ENCODE peak calls at places on chromosomes 13 and 19, in five cellular contexts. U is frontal cortex; A is Right ventricle myocardium superior; R is effector CD4-positive, alpha-beta T cell; I is vagina. H is an unnamed sample.

GRCh38 chr13:73060251-73061160 is 1.7 kb downstream of the KLF5 start:
- DNase-seq in A (no peak), I (no peak), U (peak; percentile 35), R (no peak), H (no peak)

GRCh38 chr13:71493189-71493588 is 373.8 kb downstream of the DACH1 start:
- DNase-seq in R (no peak), I (no peak), A (no peak), U (no peak), H (no peak)

GRCh38 chr13:111548301-111548700 is 227.9 kb downstream of the TEX29 start:
- DNase-seq in R (no peak), A (no peak), I (no peak), U (no peak), H (no peak)

GRCh38 chr13:41621716-41622508 is 164.6 kb downstream of the RGCC start:
- DNase-seq in I (no peak), U (no peak), R (no peak), A (no peak), H (no peak)

GRCh38 chr19:29837448-29837961 is 25.7 kb downstream of the CCNE1 start:
- DNase-seq in A (no peak), I (no peak), U (no peak), R (peak; percentile 28), H (no peak)

GRCh38 chr19:54916822-54917221 is 10.9 kb downstream of the NCR1 start:
- DNase-seq in R (no peak), A (no peak), I (no peak), U (no peak), H (no peak)

GRCh38 chr19:10712041-10712440 is 5.8 kb upstream of the DNM2 start:
- DNase-seq in U (no peak), A (no peak), R (no peak), I (no peak), H (no peak)

GRCh38 chr13:25833761-25834160 is 218.1 kb downstream of the SHISA2 start:
- DNase-seq in I (no peak), R (no peak), U (no peak), A (no peak), H (no peak)

GRCh38 chr13:24891476-24892108 is 127.6 kb downstream of the RNF17 start:
- DNase-seq in U (no peak), I (no peak), R (no peak), A (no peak), H (no peak)

GRCh38 chr19:4233282-4233853 is 4.0 kb downstream of the EBI3 start:
- DNase-seq in U (no peak), A (peak; percentile 65), R (peak; percentile 52), I (no peak), H (no peak)

GRCh38 chr19:48480476-48481190 is 11.5 kb downstream of the CYTH2 start:
- DNase-seq in U (no peak), R (peak; percentile 53), I (no peak), A (peak; percentile 75), H (peak; percentile 62)

GRCh38 chr19:798415-799075 is 1.3 kb downstream of the PTBP1 start:
- DNase-seq in U (peak; percentile 28), I (no peak), R (no peak), A (no peak), H (no peak)

GRCh38 chr13:113323869-113324268 is 26.8 kb downstream of the LAMP1 start:
- DNase-seq in R (no peak), U (no peak), A (no peak), I (no peak), H (no peak)

GRCh38 chr19:6499052-6499790 is 2.9 kb downstream of the TUBB4A start:
- DNase-seq in A (no peak), R (no peak), U (no peak), I (no peak), H (no peak)

GRCh38 chr19:46069841-46070341 is 29.1 kb upstream of the IGFL4 start:
- DNase-seq in U (no peak), R (no peak), I (no peak), A (no peak), H (no peak)

GRCh38 chr19:1945899-1946298 is 4.9 kb downstream of the CSNK1G2 start:
- DNase-seq in I (no peak), U (no peak), R (no peak), A (peak; percentile 58), H (no peak)

GRCh38 chr13:44431150-44431549 is 57.5 kb downstream of the SERP2 start:
- DNase-seq in U (no peak), A (no peak), I (no peak), R (no peak), H (no peak)

GRCh38 chr13:102599451-102600012 is 2.7 kb downstream of the TPP2 start:
- DNase-seq in U (no peak), A (no peak), R (no peak), I (no peak), H (no peak)

GRCh38 chr13:30292325-30292724 is 15.0 kb downstream of the KATNAL1 start:
- DNase-seq in U (no peak), A (no peak), R (no peak), I (no peak), H (no peak)

GRCh38 chr13:31775686-31776085 is 36.4 kb downstream of the RXFP2 start:
- DNase-seq in I (no peak), U (no peak), R (no peak), A (peak; percentile 55), H (no peak)

GRCh38 chr13:73943965-73944233 is 190.3 kb downstream of the KLF12 start:
- DNase-seq in I (no peak), R (no peak), U (no peak), A (no peak), H (no peak)

GRCh38 chr13:51524846-51525566 is 59.3 kb upstream of the WDFY2 start:
- DNase-seq in U (no peak), A (no peak), I (no peak), R (no peak), H (no peak)

GRCh38 chr19:46786236-46787039 is 2.0 kb downstream of the SLC1A5 start:
- DNase-seq in I (peak; percentile 96), R (peak; percentile 77), A (peak; percentile 82), U (no peak), H (no peak)

GRCh38 chr19:48874309-48875135 is 2.3 kb downstream of the PPP1R15A start:
- DNase-seq in I (no peak), U (no peak), R (no peak), A (no peak), H (no peak)

GRCh38 chr13:98885605-98886004 is 92.3 kb downstream of the DOCK9 start:
- DNase-seq in R (no peak), I (no peak), U (no peak), A (no peak), H (no peak)

GRCh38 chr13:113162783-113163685 is 4.6 kb downstream of the PROZ start:
- DNase-seq in U (no peak), I (no peak), R (no peak), A (no peak), H (no peak)

GRCh38 chr13:33069365-33069764 is 53.1 kb downstream of the KL start:
- DNase-seq in U (no peak), A (no peak), I (no peak), R (no peak), H (no peak)

GRCh38 chr13:50747939-50748338 is 95.6 kb downstream of the DLEU7 start:
- DNase-seq in A (no peak), U (no peak), I (no peak), R (no peak), H (no peak)

GRCh38 chr13:38814331-38814730 is 127.5 kb downstream of the FREM2 start:
- DNase-seq in U (no peak), A (no peak), I (no peak), R (no peak), H (no peak)

GRCh38 chr13:24630851-24631341 is 49.3 kb upstream of the ATP12A start:
- DNase-seq in A (no peak), I (no peak), U (no peak), R (no peak), H (no peak)

GRCh38 chr19:41064974-41065569 is 23.2 kb upstream of the CYP2A13 start:
- DNase-seq in A (no peak), U (no peak), I (no peak), R (no peak), H (no peak)

GRCh38 chr13:43305416-43305815 is 282.0 kb downstream of the DNAJC15 start:
- DNase-seq in I (no peak), R (no peak), U (no peak), A (no peak), H (no peak)

GRCh38 chr19:18008814-18009213 is 844 bp downstream of the ARRDC2 start:
- DNase-seq in I (no peak), A (no peak), R (no peak), U (no peak), H (no peak)